ENCODE peak calls at places on chromosomes 6 and 20, in seven cellular contexts. One of them, this sample, is unnamed.

GRCh38 chr6:10529231-10529801 is 8.2 kb downstream of the GCNT2 start:
- DNase-seq in HCT116: no peak
- DNase-seq in PC-9: peak; percentile 39
- DNase-seq in GM23338: no peak
- DNase-seq in MM.1S: no peak
- DNase-seq in PC-3: peak; percentile 60
- DNase-seq in hepatocyte: no peak
- DNase-seq in this sample: no peak

GRCh38 chr20:45283529-45284065 is 23.0 kb upstream of the RBPJL start:
- DNase-seq in GM23338: no peak
- DNase-seq in PC-9: no peak
- DNase-seq in hepatocyte: no peak
- DNase-seq in MM.1S: no peak
- DNase-seq in PC-3: peak; percentile 84
- DNase-seq in HCT116: no peak
- DNase-seq in this sample: peak; percentile 61

GRCh38 chr6:13641315-13641714 is 26.2 kb downstream of the NOL7 start:
- DNase-seq in PC-9: no peak
- DNase-seq in GM23338: no peak
- DNase-seq in HCT116: no peak
- DNase-seq in MM.1S: no peak
- DNase-seq in hepatocyte: no peak
- DNase-seq in PC-3: no peak
- DNase-seq in this sample: peak; percentile 62

GRCh38 chr6:129748901-129749748 is 39.1 kb upstream of the ARHGAP18 start:
- DNase-seq in HCT116: peak; percentile 86
- DNase-seq in PC-3: peak; percentile 77
- DNase-seq in GM23338: no peak
- DNase-seq in hepatocyte: no peak
- DNase-seq in MM.1S: peak; percentile 53
- DNase-seq in PC-9: no peak
- DNase-seq in this sample: peak; percentile 81

GRCh38 chr6:112237644-112238043 is 16.7 kb downstream of the LAMA4 start:
- DNase-seq in PC-9: no peak
- DNase-seq in MM.1S: no peak
- DNase-seq in PC-3: peak; percentile 84
- DNase-seq in hepatocyte: no peak
- DNase-seq in HCT116: no peak
- DNase-seq in GM23338: no peak
- DNase-seq in this sample: peak; percentile 94

GRCh38 chr6:41199427-41200246 is 1.3 kb downstream of the TREML2 start:
- DNase-seq in GM23338: no peak
- DNase-seq in HCT116: no peak
- DNase-seq in MM.1S: peak; percentile 53
- DNase-seq in PC-3: no peak
- DNase-seq in PC-9: no peak
- DNase-seq in hepatocyte: no peak
- DNase-seq in this sample: no peak

GRCh38 chr20:25272223-25273000 is 24.5 kb downstream of the PYGB start:
- DNase-seq in PC-9: no peak
- DNase-seq in MM.1S: no peak
- DNase-seq in GM23338: no peak
- DNase-seq in hepatocyte: no peak
- DNase-seq in PC-3: no peak
- DNase-seq in HCT116: no peak
- DNase-seq in this sample: peak; percentile 29

GRCh38 chr6:55281215-55281614 is 46.1 kb upstream of the GFRAL start:
- DNase-seq in MM.1S: no peak
- DNase-seq in PC-3: no peak
- DNase-seq in hepatocyte: peak; percentile 22
- DNase-seq in HCT116: no peak
- DNase-seq in PC-9: no peak
- DNase-seq in GM23338: no peak
- DNase-seq in this sample: no peak

GRCh38 chr6:126312013-126312665 is 27.8 kb upstream of the CENPW start:
- DNase-seq in hepatocyte: peak; percentile 14
- DNase-seq in MM.1S: no peak
- DNase-seq in GM23338: peak; percentile 62
- DNase-seq in PC-3: peak; percentile 49
- DNase-seq in PC-9: no peak
- DNase-seq in HCT116: peak; percentile 18
- DNase-seq in this sample: peak; percentile 16

GRCh38 chr6:109139109-109139508 is 43.8 kb downstream of the CEP57L1 start:
- DNase-seq in PC-9: peak; percentile 39
- DNase-seq in HCT116: no peak
- DNase-seq in MM.1S: no peak
- DNase-seq in PC-3: peak; percentile 65
- DNase-seq in hepatocyte: no peak
- DNase-seq in GM23338: no peak
- DNase-seq in this sample: peak; percentile 67

GRCh38 chr6:133764011-133764812 is 124.7 kb upstream of the TCF21 start:
- DNase-seq in hepatocyte: no peak
- DNase-seq in MM.1S: no peak
- DNase-seq in PC-3: peak; percentile 15
- DNase-seq in HCT116: no peak
- DNase-seq in GM23338: peak; percentile 29
- DNase-seq in PC-9: peak; percentile 61
- DNase-seq in this sample: peak; percentile 75

GRCh38 chr6:15247750-15248450 is 2.0 kb downstream of the JARID2 start:
- DNase-seq in HCT116: no peak
- DNase-seq in MM.1S: peak; percentile 49
- DNase-seq in hepatocyte: peak; percentile 82
- DNase-seq in PC-3: peak; percentile 37
- DNase-seq in PC-9: peak; percentile 52
- DNase-seq in GM23338: peak; percentile 66
- DNase-seq in this sample: peak; percentile 78

GRCh38 chr6:87654880-87655454 is 47.1 kb downstream of the AKIRIN2 start:
- DNase-seq in hepatocyte: no peak
- DNase-seq in MM.1S: no peak
- DNase-seq in HCT116: no peak
- DNase-seq in GM23338: no peak
- DNase-seq in PC-9: no peak
- DNase-seq in PC-3: no peak
- DNase-seq in this sample: peak; percentile 29

GRCh38 chr6:166333172-166333995 is 9.0 kb downstream of the SFT2D1 start:
- DNase-seq in MM.1S: peak; percentile 46
- DNase-seq in hepatocyte: no peak
- DNase-seq in GM23338: no peak
- DNase-seq in HCT116: no peak
- DNase-seq in PC-9: no peak
- DNase-seq in PC-3: no peak
- DNase-seq in this sample: no peak

GRCh38 chr6:134938896-134939295 is 11.0 kb downstream of the ALDH8A1 start:
- DNase-seq in HCT116: no peak
- DNase-seq in PC-9: no peak
- DNase-seq in hepatocyte: no peak
- DNase-seq in GM23338: no peak
- DNase-seq in MM.1S: no peak
- DNase-seq in PC-3: no peak
- DNase-seq in this sample: no peak

GRCh38 chr20:32436142-32436861 is 78.2 kb downstream of the ASXL1 start:
- DNase-seq in HCT116: no peak
- DNase-seq in MM.1S: no peak
- DNase-seq in hepatocyte: no peak
- DNase-seq in GM23338: no peak
- DNase-seq in PC-3: no peak
- DNase-seq in PC-9: no peak
- DNase-seq in this sample: no peak

GRCh38 chr20:32438331-32438858 is 80.3 kb downstream of the ASXL1 start:
- DNase-seq in MM.1S: no peak
- DNase-seq in HCT116: no peak
- DNase-seq in hepatocyte: no peak
- DNase-seq in PC-3: no peak
- DNase-seq in GM23338: no peak
- DNase-seq in PC-9: no peak
- DNase-seq in this sample: no peak

GRCh38 chr20:32439132-32439829 is 81.2 kb downstream of the ASXL1 start:
- DNase-seq in PC-9: no peak
- DNase-seq in PC-3: no peak
- DNase-seq in GM23338: no peak
- DNase-seq in HCT116: no peak
- DNase-seq in MM.1S: no peak
- DNase-seq in hepatocyte: peak; percentile 17
- DNase-seq in this sample: peak; percentile 96

GRCh38 chr20:32436968-32437367 is 78.8 kb downstream of the ASXL1 start:
- DNase-seq in HCT116: no peak
- DNase-seq in PC-9: no peak
- DNase-seq in MM.1S: no peak
- DNase-seq in hepatocyte: no peak
- DNase-seq in GM23338: no peak
- DNase-seq in PC-3: no peak
- DNase-seq in this sample: no peak

DNA sequence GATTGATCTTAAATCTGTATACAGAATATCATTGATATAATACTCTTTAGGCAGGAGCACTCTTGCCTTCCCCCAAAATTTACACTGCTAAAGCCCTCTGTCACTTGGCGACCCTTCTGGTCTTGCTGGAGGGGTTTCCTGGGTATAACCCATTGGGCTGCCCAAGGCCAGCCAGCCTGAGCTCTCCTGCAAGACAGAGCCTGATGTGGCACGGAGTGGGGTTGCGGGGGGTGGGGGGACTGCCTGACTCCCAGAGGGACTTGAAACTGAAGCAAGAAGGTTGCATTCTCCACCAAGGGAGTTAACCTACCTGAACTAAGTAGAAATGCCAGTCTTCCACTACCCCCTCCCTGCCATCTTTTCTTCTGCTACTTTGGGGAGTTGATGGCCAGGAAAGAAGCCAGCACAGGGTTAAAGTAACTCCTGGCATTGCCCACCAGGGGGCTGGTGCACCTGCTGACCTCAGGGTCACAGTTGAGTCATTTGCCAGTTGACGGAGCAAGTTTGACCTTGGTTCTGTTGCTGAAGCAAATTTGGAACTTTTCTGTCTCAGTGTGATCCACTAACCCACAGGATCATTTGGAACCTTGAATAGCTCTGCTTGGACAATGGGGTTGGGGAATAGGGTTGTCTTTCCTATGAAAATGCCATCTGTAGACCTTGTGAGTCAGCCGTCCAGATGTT is 79.4 kb downstream of the ASXL1 start:
- DNase-seq in hepatocyte: peak; percentile 32
- DNase-seq in HCT116: no peak
- DNase-seq in MM.1S: no peak
- DNase-seq in PC-3: peak; percentile 23
- DNase-seq in PC-9: no peak
- DNase-seq in GM23338: peak; percentile 72
- DNase-seq in this sample: peak; percentile 10
- H3K4me1 ChIP-seq in hepatocyte: peaks cover 9% of the 10 kb centered on the region
- H3K4me1 ChIP-seq in HCT116: no peaks in the 10 kb centered on the region
- H3K4me1 ChIP-seq in MM.1S: no peaks in the 10 kb centered on the region
- H3K4me1 ChIP-seq in PC-3: no peaks in the 10 kb centered on the region
- H3K4me1 ChIP-seq in PC-9: no peaks in the 10 kb centered on the region
- H3K4me1 ChIP-seq in GM23338: peaks cover 8% of the 10 kb centered on the region
- H3K4me1 ChIP-seq in this sample: peaks cover 13% of the 10 kb centered on the region

DNA sequence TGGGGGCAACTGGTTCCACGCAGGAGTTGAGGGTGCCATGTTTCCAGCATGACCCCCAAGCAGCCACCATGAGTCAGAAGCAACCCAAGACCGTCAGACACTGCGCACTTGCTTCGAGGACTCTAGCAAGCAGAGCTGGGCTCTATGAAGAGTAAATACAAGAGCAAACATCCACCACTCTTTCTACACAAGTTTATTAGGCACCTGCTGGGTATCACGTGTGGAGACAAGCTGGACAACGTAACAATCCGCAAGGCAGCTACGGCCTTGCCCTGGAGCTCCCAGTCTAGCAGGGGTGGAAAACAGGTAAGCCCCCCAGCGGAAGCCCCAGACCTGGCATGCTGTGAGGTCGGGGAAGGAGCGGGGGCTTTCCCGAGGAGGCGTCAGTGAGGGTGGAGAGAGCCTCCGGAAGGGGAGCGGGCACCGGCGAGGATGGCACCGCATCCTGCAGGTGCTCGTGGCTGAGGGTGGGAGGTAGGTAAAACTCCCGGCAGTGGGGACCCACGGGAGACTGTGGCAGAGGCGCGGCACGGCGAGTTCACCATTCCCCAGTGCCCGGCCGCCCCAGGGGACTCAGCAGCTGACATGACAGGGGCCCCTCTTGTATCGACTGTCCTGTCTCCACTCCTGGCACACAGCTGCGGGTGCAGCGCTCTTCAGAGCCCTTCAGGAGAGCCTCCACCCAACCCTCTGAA is 33.6 kb downstream of the GNAS-AS1 start:
- DNase-seq in MM.1S: no peak
- DNase-seq in hepatocyte: no peak
- DNase-seq in HCT116: no peak
- DNase-seq in PC-3: no peak
- DNase-seq in PC-9: no peak
- DNase-seq in GM23338: no peak
- DNase-seq in this sample: no peak
- TF ChIP-seq EZH2 in MM.1S: no peak
- TF ChIP-seq EZH2 in hepatocyte: no peak
- TF ChIP-seq EZH2 in HCT116: no peak
- TF ChIP-seq EZH2 in PC-3: no peak
- TF ChIP-seq EZH2 in PC-9: no peak
- TF ChIP-seq EZH2 in GM23338: no peak
- TF ChIP-seq EZH2 in this sample: no peak

GRCh38 chr6:102026649-102027048 is 633.1 kb downstream of the GRIK2 start:
- DNase-seq in PC-9: no peak
- DNase-seq in MM.1S: no peak
- DNase-seq in GM23338: no peak
- DNase-seq in hepatocyte: no peak
- DNase-seq in HCT116: no peak
- DNase-seq in PC-3: no peak
- DNase-seq in this sample: no peak

GRCh38 chr6:102022803-102023202 is 629.3 kb downstream of the GRIK2 start:
- DNase-seq in MM.1S: no peak
- DNase-seq in PC-9: no peak
- DNase-seq in HCT116: no peak
- DNase-seq in hepatocyte: no peak
- DNase-seq in GM23338: no peak
- DNase-seq in PC-3: no peak
- DNase-seq in this sample: no peak

GRCh38 chr6:102023977-102024657 is 630.6 kb downstream of the GRIK2 start:
- DNase-seq in GM23338: no peak
- DNase-seq in PC-9: no peak
- DNase-seq in MM.1S: no peak
- DNase-seq in HCT116: no peak
- DNase-seq in PC-3: no peak
- DNase-seq in hepatocyte: peak; percentile 4
- DNase-seq in this sample: no peak

GRCh38 chr6:102028173-102028572 is 634.7 kb downstream of the GRIK2 start:
- DNase-seq in MM.1S: no peak
- DNase-seq in HCT116: no peak
- DNase-seq in PC-3: no peak
- DNase-seq in GM23338: no peak
- DNase-seq in hepatocyte: no peak
- DNase-seq in PC-9: no peak
- DNase-seq in this sample: no peak
- H3K9me2 ChIP-seq in MM.1S: no peaks in the 10 kb centered on the region
- H3K9me2 ChIP-seq in HCT116: no peaks in the 10 kb centered on the region
- H3K9me2 ChIP-seq in PC-3: no peaks in the 10 kb centered on the region
- H3K9me2 ChIP-seq in GM23338: no peaks in the 10 kb centered on the region
- H3K9me2 ChIP-seq in hepatocyte: no peaks in the 10 kb centered on the region
- H3K9me2 ChIP-seq in PC-9: peaks cover 3% of the 10 kb centered on the region
- H3K9me2 ChIP-seq in this sample: no peaks in the 10 kb centered on the region

DNA sequence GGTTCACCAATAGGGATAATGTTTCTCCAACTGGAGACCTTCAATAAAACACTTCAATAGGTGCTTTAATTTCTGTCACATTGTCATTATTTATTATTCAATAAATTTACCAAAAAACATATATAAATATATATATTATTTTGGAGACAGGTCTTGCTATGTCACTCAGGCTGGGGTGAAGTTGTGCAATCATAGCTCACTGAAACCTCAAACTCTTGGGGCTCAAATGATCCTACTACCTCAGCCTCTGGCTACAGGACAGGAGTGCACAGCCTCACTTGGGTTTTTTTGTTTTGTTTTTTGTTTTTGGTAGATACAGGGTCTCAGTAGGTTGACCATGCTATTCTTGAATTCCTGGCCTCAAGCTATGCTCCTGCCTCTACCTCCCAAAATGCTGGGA is 9.9 kb downstream of the SMLR1 start:
- DNase-seq in PC-3: no peak
- DNase-seq in HCT116: no peak
- DNase-seq in PC-9: no peak
- DNase-seq in hepatocyte: no peak
- DNase-seq in MM.1S: no peak
- DNase-seq in GM23338: no peak
- DNase-seq in this sample: no peak
- H3K4me1 ChIP-seq in PC-3: no peaks in the 10 kb centered on the region
- H3K4me1 ChIP-seq in HCT116: no peaks in the 10 kb centered on the region
- H3K4me1 ChIP-seq in PC-9: no peaks in the 10 kb centered on the region
- H3K4me1 ChIP-seq in hepatocyte: no peaks in the 10 kb centered on the region
- H3K4me1 ChIP-seq in MM.1S: peaks cover 5% of the 10 kb centered on the region
- H3K4me1 ChIP-seq in GM23338: peaks cover 37% of the 10 kb centered on the region
- H3K4me1 ChIP-seq in this sample: peaks cover 9% of the 10 kb centered on the region

This sample was measured in GM23248.